ENCODE peak calls at places on chromosomes 5 and 9, in five cellular contexts. Q is adrenal gland, M is body of pancreas, G is GM23248, D is cardiac muscle cell. X is an unnamed sample. For H3K9me3, the result is how much of the 10 kb centered on the place peaks cover.

GRCh38 chr5:175246242-175246891 is 197.6 kb downstream of the DRD1 start:
- DNase-seq in M (no peak), D (no peak), Q (no peak), G (peak), X (peak)

GRCh38 chr5:163106098-163106497 is 331.3 kb upstream of the CCNG1 start:
- DNase-seq in Q (no peak), M (no peak), G (no peak), D (no peak), X (no peak)

GRCh38 chr9:104866186-104866585 is 61.8 kb downstream of the ABCA1 start:
- DNase-seq in D (no peak), M (no peak), Q (no peak), G (peak), X (peak)

GRCh38 chr9:134558124-134558805 is 83.3 kb upstream of the COL5A1 start:
- DNase-seq in M (no peak), G (no peak), D (no peak), Q (no peak), X (no peak)

GRCh38 chr5:134226441-134227192 is 744 bp upstream of the PPP2CA start:
- DNase-seq in D (no peak), M (no peak), G (peak), Q (no peak), X (no peak)

GRCh38 chr5:33487256-33487655 is 46.5 kb downstream of the TARS1 start:
- DNase-seq in D (no peak), M (no peak), Q (no peak), G (no peak), X (no peak)

GRCh38 chr9:34025062-34025461 is 23.6 kb downstream of the UBAP2 start:
- DNase-seq in D (peak), M (no peak), Q (no peak), G (peak), X (no peak)

GRCh38 chr9:76987594-76988200 is 31.8 kb upstream of the FOXB2 start:
- DNase-seq in Q (peak), M (no peak), D (peak), G (peak), X (peak)

GRCh38 chr9:135565141-135565628 is 3.6 kb downstream of the PAEP start:
- DNase-seq in G (no peak), Q (no peak), M (no peak), D (no peak), X (no peak)

GRCh38 chr5:159609359-159609758 is 279.1 kb upstream of the IL12B start:
- DNase-seq in Q (no peak), M (no peak), G (peak), D (no peak), X (no peak)

GRCh38 chr5:151694035-151694485 is 7.3 kb upstream of the SPARC start:
- DNase-seq in D (no peak), G (peak), Q (peak), M (no peak), X (peak)

GRCh38 chr9:77832647-77833046 is 184.5 kb upstream of the GNA14 start:
- DNase-seq in Q (no peak), M (no peak), G (no peak), D (no peak), X (no peak)

GRCh38 chr9:4854191-4854590 is 61.4 kb downstream of the RCL1 start:
- DNase-seq in G (no peak), Q (no peak), M (no peak), D (no peak), X (no peak)

GRCh38 chr5:179454354-179454753 is 96.0 kb upstream of the RUFY1 start:
- DNase-seq in M (no peak), G (no peak), D (no peak), Q (no peak), X (no peak)

GRCh38 chr5:56983593-56984361 is 31.9 kb upstream of the MIER3 start:
- DNase-seq in M (no peak), G (no peak), D (no peak), Q (no peak), X (no peak)

GRCh38 chr9:93827545-93828330 is 127.4 kb downstream of the BARX1 start:
- DNase-seq in M (peak), G (peak), Q (peak), D (peak), X (peak)

GRCh38 chr9:119091074-119091473 is 278.2 kb downstream of the BRINP1 start:
- DNase-seq in G (peak), M (no peak), Q (peak), D (peak), X (peak)

GRCh38 chr5:11683666-11684065 is 220.6 kb downstream of the CTNND2 start:
- DNase-seq in Q (peak), D (no peak), G (no peak), M (peak), X (peak)

GRCh38 chr5:56025303-56025885 is 30.6 kb upstream of the IL6ST start:
- DNase-seq in Q (no peak), M (no peak), D (no peak), G (peak), X (no peak)

GRCh38 chr9:130448035-130448624 is 3.4 kb downstream of the ASS1 start:
- DNase-seq in Q (no peak), D (no peak), G (peak), M (no peak), X (peak)

GRCh38 chr9:20355022-20355421 is 267.3 kb downstream of the MLLT3 start:
- DNase-seq in Q (no peak), D (no peak), M (no peak), G (peak), X (no peak)

GRCh38 chr9:130715270-130716077 is 21.9 kb downstream of the EXOSC2 start:
- DNase-seq in D (peak), G (peak), M (no peak), Q (no peak), X (no peak)

GRCh38 chr9:72333758-72334157 is 31.2 kb downstream of the ZFAND5 start:
- DNase-seq in Q (no peak), D (no peak), M (no peak), G (no peak), X (no peak)

DNA sequence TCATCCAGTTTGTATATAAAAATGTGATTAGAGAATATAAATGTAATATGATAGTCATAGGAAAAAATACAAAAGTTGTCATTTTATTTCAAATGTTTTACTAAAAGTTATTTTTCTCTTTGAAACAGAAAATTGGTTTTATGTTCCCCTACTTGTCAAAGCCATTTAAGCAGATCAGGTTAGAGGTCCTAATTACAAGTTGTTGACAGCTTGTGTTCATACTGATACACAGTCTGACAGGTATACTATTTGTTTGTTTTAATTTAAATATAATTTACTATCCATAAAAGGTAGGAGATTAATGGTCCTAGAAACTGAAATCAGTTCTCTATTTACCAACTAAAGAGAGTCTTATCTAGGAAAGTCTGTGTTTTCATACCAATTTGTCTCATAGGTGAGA is 250.4 kb upstream of the TMEM161B start:
- DNase-seq in M (no peak), Q (no peak), D (no peak), G (no peak), X (no peak)
- H3K4me3 ChIP-seq in M (no peak), Q (no peak), D (no peak), G (no peak), X (no peak)

DNA sequence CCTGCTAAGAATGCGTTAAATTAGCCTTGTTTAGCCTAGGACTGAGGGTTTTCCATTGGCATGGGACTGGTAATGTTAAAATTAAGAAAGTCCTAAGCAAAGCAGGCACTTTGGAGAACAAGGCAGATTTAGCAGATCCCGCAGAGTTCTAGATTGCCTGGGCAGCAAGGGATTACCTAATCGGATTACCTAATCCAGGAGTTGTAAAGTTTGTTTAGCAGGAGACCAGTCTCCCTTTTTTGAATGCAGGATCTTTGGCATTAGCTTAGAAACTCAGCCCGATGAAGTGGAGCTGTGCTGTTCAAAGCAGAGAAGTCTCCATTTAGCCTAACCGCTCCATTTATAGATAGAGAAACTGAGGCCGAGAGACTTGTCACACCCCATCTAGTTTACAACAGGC is 206.0 kb downstream of the DMRT2 start:
- DNase-seq in D (no peak), G (no peak), Q (no peak), M (no peak), X (no peak)
- H3K9me3 ChIP-seq in D (under half), G (under half), Q (under half), M (under half), X (under half)

DNA sequence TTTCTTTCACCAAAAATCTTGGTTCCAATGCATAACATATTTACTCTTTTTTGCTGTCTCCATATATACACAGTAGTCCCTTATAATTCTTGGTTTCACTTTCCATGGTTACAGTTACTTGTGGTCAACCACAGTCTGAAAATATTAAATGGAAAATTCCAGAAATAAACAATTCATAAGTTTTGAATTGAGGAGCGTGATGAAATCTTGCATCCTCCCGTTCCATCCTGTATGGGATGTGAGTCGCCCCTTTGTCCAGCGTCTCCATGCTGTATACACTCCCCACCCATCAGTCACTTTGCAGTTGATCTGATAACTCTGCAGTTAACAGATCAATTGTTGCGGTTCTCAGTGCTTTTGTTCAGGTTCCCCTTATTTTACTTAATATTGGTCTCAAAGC is 11.5 kb upstream of the FAF2 start:
- DNase-seq in Q (no peak), G (peak), M (no peak), D (no peak), X (no peak)
- H3K4me3 ChIP-seq in Q (no peak), G (peak), M (no peak), D (no peak), X (peak)

DNA sequence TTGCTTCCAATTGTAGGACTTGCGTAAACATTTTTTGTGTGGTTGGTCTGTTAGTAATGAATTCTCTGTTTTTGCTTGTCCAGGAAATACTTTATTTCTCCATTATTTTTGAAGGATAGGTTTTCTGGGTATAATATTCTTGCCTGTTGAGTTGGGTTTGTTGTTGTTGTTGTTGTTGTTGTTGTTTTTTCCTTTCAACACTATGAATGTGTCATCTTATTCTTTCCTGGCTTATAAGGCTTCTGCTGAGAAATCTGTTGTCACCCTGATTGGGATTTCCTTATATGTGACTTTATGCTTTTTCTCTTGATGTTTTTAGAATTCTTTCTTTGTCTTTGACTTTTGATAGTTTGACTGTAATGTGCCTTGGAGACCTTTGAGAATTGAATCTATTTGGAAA is 39.8 kb downstream of the SLF1 start:
- DNase-seq in G (no peak), Q (no peak), D (no peak), M (no peak), X (no peak)
- H3K9me3 ChIP-seq in G (under half), Q (under half), D (under half), M (under half), X (under half)

GRCh38 chr5:139668924-139669680 is 21.0 kb downstream of the CXXC5 start:
- DNase-seq in Q (no peak), M (no peak), G (no peak), D (no peak), X (no peak)
- H3K4me3 ChIP-seq in Q (no peak), M (no peak), G (peak), D (no peak), X (no peak)

X was measured in MG63.